ENCODE peak calls at places on chromosomes 3 and 15, in four cellular contexts. Q, T, G and E are unnamed samples.
A peak's percentile ranks its signal among the peaks of the same experiment; 100 is the strongest.

GRCh38 chr3:137012097-137012501 is 54.3 kb downstream of the IL20RB start:
- DNase-seq in Q (no peak), T (no peak), G (peak; percentile 81), E (no peak)

GRCh38 chr15:77507151-77507847 is 86.6 kb downstream of the HMG20A start:
- DNase-seq in Q (no peak), T (peak; percentile 73), G (no peak), E (no peak)

GRCh38 chr15:96343529-96344072 is 13.1 kb downstream of the NR2F2 start:
- DNase-seq in Q (no peak), T (no peak), G (no peak), E (no peak)

GRCh38 chr15:88246666-88247446 is 9.7 kb downstream of the NTRK3 start:
- DNase-seq in Q (peak; percentile 81), T (peak; percentile 75), G (peak; percentile 31), E (peak; percentile 82)

GRCh38 chr3:155443821-155444220 is 150.3 kb upstream of the STRIT1 start:
- DNase-seq in Q (no peak), T (no peak), G (no peak), E (no peak)

GRCh38 chr15:50816191-50816590 is 50.7 kb upstream of the SPPL2A start:
- DNase-seq in Q (no peak), T (no peak), G (no peak), E (no peak)

GRCh38 chr3:170780955-170781354 is 89.0 kb downstream of the RPL22L1 start:
- DNase-seq in Q (no peak), T (no peak), G (peak; percentile 45), E (no peak)

GRCh38 chr3:108018552-108018951 is 72.3 kb downstream of the CD47 start:
- DNase-seq in Q (no peak), T (no peak), G (no peak), E (no peak)

GRCh38 chr3:113128386-113129015 is 82.9 kb upstream of the BOC start:
- DNase-seq in Q (no peak), T (no peak), G (no peak), E (no peak)

GRCh38 chr3:100032262-100032661 is 82.0 kb downstream of the FILIP1L start:
- DNase-seq in Q (no peak), T (no peak), G (peak; percentile 42), E (no peak)

GRCh38 chr3:72171461-72171860 is 386.5 kb upstream of the PROK2 start:
- DNase-seq in Q (no peak), T (no peak), G (no peak), E (no peak)

GRCh38 chr3:37833790-37834189 is 27.9 kb upstream of the CTDSPL start:
- DNase-seq in Q (no peak), T (no peak), G (no peak), E (no peak)

GRCh38 chr15:53753813-53754212 is 5.7 kb downstream of the WDR72 start:
- DNase-seq in Q (no peak), T (no peak), G (no peak), E (no peak)

GRCh38 chr3:132317229-132317948 is at the start of gene ACP3:
- DNase-seq in Q (no peak), T (peak; percentile 68), G (peak; percentile 63), E (peak; percentile 18)

GRCh38 chr15:68820205-68820588 is 498 bp downstream of the ANP32A start:
- DNase-seq in Q (peak; percentile 71), T (peak; percentile 48), G (no peak), E (no peak)

GRCh38 chr3:23580337-23580736 is 225.4 kb upstream of the UBE2E1 start:
- DNase-seq in Q (no peak), T (no peak), G (no peak), E (no peak)

GRCh38 chr3:150278843-150279341 is 129.2 kb upstream of the TSC22D2 start:
- DNase-seq in Q (no peak), T (no peak), G (no peak), E (no peak)

GRCh38 chr15:51736069-51736468 is 1.4 kb downstream of the LYSMD2 start:
- DNase-seq in Q (peak; percentile 48), T (no peak), G (no peak), E (no peak)

GRCh38 chr3:196193738-196194541 is 17.3 kb downstream of the ZDHHC19 start:
- DNase-seq in Q (no peak), T (peak; percentile 75), G (no peak), E (no peak)

GRCh38 chr15:68376447-68377060 is 55.4 kb downstream of the ITGA11 start:
- DNase-seq in Q (no peak), T (no peak), G (no peak), E (no peak)

GRCh38 chr3:139532996-139533395 is 6.5 kb downstream of the RBP1 start:
- DNase-seq in Q (no peak), T (no peak), G (no peak), E (no peak)

GRCh38 chr3:169604568-169604967 is 58.9 kb downstream of the MECOM start:
- DNase-seq in Q (no peak), T (no peak), G (no peak), E (no peak)

GRCh38 chr3:13718437-13718836 is 161.4 kb downstream of the WNT7A start:
- DNase-seq in Q (no peak), T (no peak), G (no peak), E (peak; percentile 5)

GRCh38 chr15:80780416-80781221 is 1.4 kb downstream of the CEMIP start:
- DNase-seq in Q (peak; percentile 29), T (peak; percentile 24), G (no peak), E (no peak)

GRCh38 chr3:190534986-190535385 is 21.1 kb downstream of the IL1RAP start:
- DNase-seq in Q (no peak), T (no peak), G (no peak), E (no peak)

GRCh38 chr3:110612045-110612444 is 459.6 kb upstream of the NECTIN3 start:
- DNase-seq in Q (no peak), T (no peak), G (no peak), E (no peak)

GRCh38 chr3:55802816-55803215 is 315.7 kb upstream of the WNT5A start:
- DNase-seq in Q (no peak), T (no peak), G (no peak), E (no peak)

GRCh38 chr3:13539671-13540070 is 9.3 kb upstream of the FBLN2 start:
- DNase-seq in Q (no peak), T (no peak), G (no peak), E (no peak)

GRCh38 chr3:148880681-148881080 is 15.6 kb downstream of the CPA3 start:
- DNase-seq in Q (no peak), T (no peak), G (no peak), E (no peak)

DNA sequence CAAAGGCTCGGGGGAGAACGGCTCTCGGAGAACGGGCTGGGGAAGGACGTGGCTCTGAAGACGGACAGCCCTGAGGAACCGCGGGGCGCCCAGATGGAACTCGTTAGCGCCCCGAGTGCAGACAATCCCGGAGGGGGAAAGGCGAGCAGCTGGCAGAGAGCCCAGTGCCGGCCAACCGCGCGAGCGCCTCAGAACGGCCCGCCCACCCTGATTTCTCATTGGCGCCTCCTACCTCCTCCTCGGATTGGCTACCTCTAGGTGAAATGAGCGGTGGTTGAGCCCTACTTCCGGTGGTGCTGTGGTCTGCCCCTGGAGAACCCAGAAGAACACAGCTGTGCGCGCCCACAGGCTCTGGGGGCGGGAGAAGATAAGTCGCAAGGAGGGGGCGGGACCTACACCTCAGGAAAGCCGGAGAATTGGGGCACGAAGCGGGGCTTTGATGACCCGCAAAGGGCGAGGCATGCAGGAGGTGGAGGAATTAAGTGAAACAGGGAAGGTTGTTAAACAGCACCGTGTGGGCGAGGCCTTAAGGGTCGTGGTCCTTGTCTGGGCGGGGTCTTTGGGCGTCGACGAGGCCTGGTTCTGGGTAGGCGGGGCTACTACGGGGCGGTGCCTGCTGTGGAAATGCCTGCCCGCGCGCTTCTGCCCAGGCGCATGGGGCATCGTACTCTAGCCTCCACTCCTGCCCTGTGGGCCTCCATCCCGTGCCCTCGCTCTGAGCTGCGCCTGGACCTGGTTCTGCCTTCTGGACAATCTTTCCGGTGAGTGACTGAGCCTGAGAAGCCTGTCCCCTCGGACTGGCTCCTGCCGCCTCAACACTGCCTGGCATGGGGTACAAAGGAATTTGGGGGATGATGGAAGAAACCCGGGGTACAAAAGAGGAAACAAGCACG is at the start of gene OGG1:
- DNase-seq in Q (peak; percentile 100), T (peak; percentile 98), G (peak; percentile 99), E (peak; percentile 98)
- TF ChIP-seq CTCF in Q (no peak), T (no peak), G (no peak), E (no peak)

GRCh38 chr3:141305436-141305835 is 62.9 kb upstream of the ZBTB38 start:
- DNase-seq in Q (peak; percentile 37), T (no peak), G (peak; percentile 73), E (no peak)
- TF ChIP-seq CTCF in Q (no peak), T (no peak), G (peak; percentile 5), E (no peak)

DNA sequence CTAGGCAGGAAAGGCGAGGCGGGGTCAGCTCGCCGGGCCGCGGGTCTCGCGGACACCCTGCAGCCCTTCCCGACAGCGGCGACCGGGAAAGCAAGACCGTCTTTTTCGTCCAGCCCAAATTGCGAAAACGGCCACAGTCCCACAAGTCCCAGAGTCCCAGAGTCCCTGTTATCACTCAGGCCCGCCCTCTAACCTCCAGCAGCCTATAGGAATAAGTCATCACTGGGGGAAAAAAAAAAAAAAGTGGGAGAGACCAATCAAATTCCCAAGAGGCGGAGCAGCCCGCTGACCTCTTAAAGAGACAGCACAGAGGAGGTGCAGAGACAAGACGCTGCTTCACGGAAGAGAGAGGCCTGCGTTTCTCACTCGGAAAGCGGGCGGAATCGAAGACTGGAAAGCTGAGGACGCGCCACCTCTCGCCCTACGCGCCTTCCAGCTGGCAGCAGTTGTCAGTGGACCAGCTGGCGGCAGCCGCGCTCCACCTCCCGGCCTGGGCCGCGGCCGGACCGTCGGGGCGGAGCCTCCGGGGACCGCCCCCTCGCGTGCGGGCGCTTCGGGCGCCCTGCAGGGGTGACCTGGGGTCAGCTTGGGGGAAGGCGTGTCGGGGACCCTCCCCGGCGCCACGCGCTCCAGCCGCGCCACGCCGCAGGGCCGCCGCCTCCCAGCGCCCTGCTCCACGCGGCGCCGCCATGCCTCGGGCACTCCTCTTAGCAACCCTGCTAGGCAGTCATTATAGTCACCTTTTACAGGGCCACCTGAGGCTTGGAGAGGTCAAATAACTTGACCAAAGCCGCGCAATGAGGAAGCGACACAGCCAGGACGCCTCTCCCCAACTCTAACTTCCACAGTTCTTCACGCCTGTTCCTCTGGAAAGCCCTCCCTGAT is at the start of gene TPRA1:
- DNase-seq in Q (peak; percentile 86), T (peak; percentile 94), G (peak; percentile 93), E (peak; percentile 96)
- TF ChIP-seq CTCF in Q (no peak), T (no peak), G (peak; percentile 4), E (peak; percentile 32)

DNA sequence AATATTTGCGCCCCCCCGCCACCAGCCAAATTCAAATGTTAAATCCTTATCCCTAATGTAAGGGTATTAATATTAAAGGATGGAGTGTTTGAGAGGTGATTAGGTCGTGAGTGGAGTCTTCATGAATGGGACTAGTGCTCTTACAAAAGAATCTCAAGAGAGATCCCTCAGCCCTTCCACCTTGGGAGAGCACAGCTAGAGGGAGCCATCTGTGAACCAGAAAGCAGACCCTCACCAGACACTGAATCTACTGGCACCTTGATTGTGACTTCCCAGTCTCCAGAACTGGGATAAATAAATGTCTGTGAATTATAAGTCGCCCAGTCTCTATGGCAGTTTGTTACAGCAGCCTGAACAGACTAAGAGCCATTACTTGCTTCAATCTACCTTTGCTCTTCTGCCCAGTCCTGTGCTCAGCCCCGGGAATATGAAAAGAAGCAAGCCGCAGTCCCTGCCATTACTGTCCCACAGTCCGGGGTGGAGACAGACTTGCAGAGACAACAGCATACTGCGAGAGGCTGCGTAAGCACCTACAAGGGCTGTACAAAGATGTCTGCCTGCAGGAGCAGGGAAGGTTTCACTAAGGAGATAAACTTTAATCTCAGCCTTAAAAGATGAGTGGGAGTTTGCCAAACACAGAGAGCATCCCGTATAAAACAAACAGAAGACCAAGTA is 110.7 kb upstream of the TMCO5A start:
- DNase-seq in Q (no peak), T (no peak), G (no peak), E (no peak)
- TF ChIP-seq CTCF in Q (no peak), T (no peak), G (no peak), E (no peak)

GRCh38 chr3:133910422-133910821 is 14.7 kb upstream of the RAB6B start:
- DNase-seq in Q (no peak), T (no peak), G (no peak), E (no peak)
- TF ChIP-seq CTCF in Q (no peak), T (no peak), G (peak; percentile 13), E (no peak)